ENCODE peak calls at places on chromosomes 13 and 19, in ten cellular contexts. X is psoas muscle; B is AG09319; M is IMR-90; S is AG04450; E is AG10803; P is endothelial cell; D is Peyer's patch; G is lung; J is CD8-positive, alpha-beta T cell. K is an unnamed sample.

GRCh38 chr19:15187026-15188007 is 13.5 kb downstream of the NOTCH3 start:
- DNase-seq in X (no peak), B (no peak), M (no peak), S (no peak), E (no peak), P (no peak), D (no peak), G (no peak), J (no peak), K (no peak)

GRCh38 chr13:23642110-23642509 is 71.9 kb downstream of the TNFRSF19 start:
- DNase-seq in X (no peak), B (no peak), M (peak; percentile 30), S (no peak), E (peak; percentile 34), P (no peak), D (no peak), G (no peak), J (no peak), K (no peak)

GRCh38 chr19:41565384-41565730 is 10.6 kb upstream of the CEACAM21 start:
- DNase-seq in X (no peak), B (no peak), M (no peak), S (no peak), E (no peak), P (peak; percentile 23), D (no peak), G (no peak), J (no peak), K (no peak)

GRCh38 chr19:6971366-6971765 is 49.9 kb downstream of the MBD3L2B start:
- DNase-seq in X (no peak), B (no peak), M (no peak), S (no peak), E (no peak), P (no peak), D (no peak), G (no peak), J (no peak), K (peak; percentile 3)

GRCh38 chr19:34793562-34793961 is 20.5 kb upstream of the ZNF599 start:
- DNase-seq in X (no peak), B (no peak), M (no peak), S (no peak), E (no peak), P (no peak), D (no peak), G (no peak), J (no peak), K (no peak)

GRCh38 chr19:3361384-3362216 is 4.8 kb upstream of the NFIC start:
- DNase-seq in X (peak; percentile 51), B (no peak), M (no peak), S (no peak), E (no peak), P (no peak), D (no peak), G (no peak), J (no peak), K (no peak)

GRCh38 chr13:113638173-113638746 is 19.7 kb downstream of the ATP4B start:
- DNase-seq in X (peak; percentile 19), B (no peak), M (no peak), S (no peak), E (no peak), P (no peak), D (no peak), G (no peak), J (no peak), K (no peak)

GRCh38 chr19:14305706-14306105 is 75.5 kb upstream of the ADGRE5 start:
- DNase-seq in X (no peak), B (no peak), M (no peak), S (no peak), E (no peak), P (no peak), D (no peak), G (no peak), J (no peak), K (no peak)

GRCh38 chr13:59730026-59730425 is 433.7 kb downstream of the DIAPH3 start:
- DNase-seq in X (no peak), B (no peak), M (no peak), S (no peak), E (no peak), P (no peak), D (no peak), G (no peak), J (no peak), K (no peak)

DNA sequence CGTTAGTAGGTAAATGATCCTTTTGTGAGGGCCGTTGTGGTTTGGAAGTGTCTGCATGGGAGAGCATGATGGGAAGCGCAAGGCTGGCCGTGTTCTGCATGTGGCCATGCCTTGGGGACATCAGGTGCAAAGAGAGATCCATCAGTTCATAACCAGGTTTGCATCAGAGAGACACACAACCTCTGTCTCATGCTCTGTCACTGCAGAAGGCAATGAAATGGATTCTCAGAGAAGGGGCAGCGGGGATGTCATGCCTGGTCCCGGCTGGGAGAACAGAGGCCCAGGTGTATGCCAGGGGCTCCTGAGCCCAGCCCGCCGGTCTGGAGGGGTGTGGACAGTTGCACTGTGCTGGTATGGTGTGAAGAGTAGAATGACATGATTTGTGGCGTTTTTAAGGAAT is 60.2 kb downstream of the GGACT start:
- DNase-seq in X (no peak), B (no peak), M (no peak), S (no peak), E (no peak), P (no peak), D (no peak), G (no peak), J (no peak), K (no peak)
- TF ChIP-seq CTCF in X (no peak), B (no peak), M (no peak), S (no peak), E (no peak), P (no peak), D (no peak), G (no peak), J (no peak), K (no peak)

GRCh38 chr19:4624733-4625362 is 14.5 kb upstream of the TNFAIP8L1 start:
- DNase-seq in X (no peak), B (no peak), M (peak; percentile 32), S (no peak), E (peak; percentile 17), P (no peak), D (no peak), G (no peak), J (no peak), K (no peak)
- TF ChIP-seq CTCF in X (peak; percentile 10), B (peak; percentile 23), M (peak; percentile 35), S (peak; percentile 49), E (peak; percentile 32), P (no peak), D (no peak), G (no peak), J (no peak), K (peak; percentile 60)

GRCh38 chr13:44437356-44438233 is 64.0 kb downstream of the SERP2 start:
- DNase-seq in X (no peak), B (no peak), M (peak; percentile 63), S (no peak), E (peak; percentile 44), P (no peak), D (no peak), G (no peak), J (no peak), K (peak; percentile 63)
- TF ChIP-seq CTCF in X (peak; percentile 63), B (peak; percentile 23), M (peak; percentile 70), S (peak; percentile 49), E (peak; percentile 54), P (no peak), D (peak; percentile 67), G (no peak), J (peak; percentile 67), K (peak; percentile 83)

GRCh38 chr13:24746618-24747247 is 17.2 kb upstream of the RNF17 start:
- DNase-seq in X (no peak), B (no peak), M (no peak), S (no peak), E (no peak), P (peak; percentile 67), D (no peak), G (no peak), J (no peak), K (no peak)
- TF ChIP-seq CTCF in X (no peak), B (peak; percentile 1), M (no peak), S (no peak), E (no peak), P (peak; percentile 31), D (no peak), G (no peak), J (no peak), K (no peak)

DNA sequence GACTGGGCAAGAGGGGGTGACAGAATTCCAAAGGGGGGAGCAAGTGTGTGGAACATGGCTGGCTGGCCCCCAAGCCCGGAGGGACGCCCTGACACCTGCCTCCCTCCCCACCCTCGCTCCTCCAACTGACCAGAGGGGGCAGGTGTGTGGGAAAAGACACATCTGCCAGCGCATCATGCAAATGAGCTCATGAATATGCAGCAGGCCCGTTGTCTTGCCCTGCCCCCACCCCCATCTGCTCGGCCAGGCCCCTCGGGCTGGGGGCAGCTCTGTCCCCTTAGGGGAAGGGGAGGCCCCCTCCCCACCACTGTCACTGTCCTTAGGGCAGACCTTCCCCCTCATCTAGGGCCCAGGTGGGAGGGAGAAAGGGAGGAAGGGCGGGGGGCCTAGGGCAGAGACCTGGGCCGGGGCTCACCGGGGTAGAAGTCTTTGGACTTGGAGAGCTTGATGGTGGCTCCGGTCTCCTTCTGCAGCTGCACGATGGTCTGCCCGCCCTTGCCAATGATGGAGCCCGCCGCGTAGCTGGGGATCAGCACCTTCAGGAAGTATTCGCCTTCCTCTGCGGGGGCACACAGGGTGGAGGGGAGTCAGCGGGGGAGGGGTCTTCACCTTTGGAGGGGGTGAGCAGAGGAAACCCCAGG is 12.9 kb downstream of the NOVA2 start:
- DNase-seq in X (no peak), B (no peak), M (no peak), S (no peak), E (no peak), P (no peak), D (no peak), G (no peak), J (no peak), K (no peak)
- TF ChIP-seq CTCF in X (no peak), B (no peak), M (no peak), S (no peak), E (no peak), P (no peak), D (no peak), G (no peak), J (no peak), K (peak; percentile 20)

GRCh38 chr19:38695319-38695683 is 47.9 kb downstream of the ACTN4 start:
- DNase-seq in X (no peak), B (no peak), M (no peak), S (no peak), E (no peak), P (no peak), D (no peak), G (no peak), J (no peak), K (no peak)
- TF ChIP-seq CTCF in X (no peak), B (no peak), M (no peak), S (no peak), E (no peak), P (no peak), D (no peak), G (no peak), J (no peak), K (no peak)

K was measured in HFFc6.